ENCODE peak calls at places on chromosomes 7 and 10, in six cellular contexts. H, G, D, L, M and S are unnamed samples.

GRCh38 chr10:44992070-44992731 is 8.5 kb upstream of the ZNF22 start:
- DNase-seq in H (no peak), G (no peak), D (no peak), L (peak), M (no peak), S (peak)

GRCh38 chr7:116293139-116293538 is 82.8 kb downstream of the TES start:
- DNase-seq in H (no peak), G (no peak), D (no peak), L (no peak), M (no peak), S (no peak)

GRCh38 chr10:37732685-37733084 is 124.7 kb downstream of the ZNF248 start:
- DNase-seq in H (no peak), G (no peak), D (no peak), L (no peak), M (no peak), S (no peak)

GRCh38 chr10:98467506-98468318 is 21.0 kb upstream of the HPS1 start:
- DNase-seq in H (peak), G (peak), D (peak), L (peak), M (peak), S (peak)

GRCh38 chr10:122510326-122510725 is 49.0 kb downstream of the HTRA1 start:
- DNase-seq in H (no peak), G (no peak), D (peak), L (no peak), M (no peak), S (no peak)

GRCh38 chr7:84624927-84625326 is 430.3 kb upstream of the SEMA3A start:
- DNase-seq in H (no peak), G (no peak), D (no peak), L (no peak), M (no peak), S (no peak)

GRCh38 chr7:72435913-72436480 is 23.9 kb upstream of the CALN1 start:
- DNase-seq in H (no peak), G (no peak), D (no peak), L (no peak), M (no peak), S (no peak)

GRCh38 chr7:29609162-29610030 is 45.8 kb downstream of the PRR15 start:
- DNase-seq in H (peak), G (peak), D (peak), L (no peak), M (no peak), S (peak)

GRCh38 chr10:61452655-61453641 is at the start of gene TMEM26:
- DNase-seq in H (peak), G (peak), D (peak), L (peak), M (peak), S (no peak)

GRCh38 chr10:98848361-98848760 is 387.3 kb downstream of the HPSE2 start:
- DNase-seq in H (no peak), G (no peak), D (peak), L (no peak), M (no peak), S (no peak)

GRCh38 chr10:123748711-123749110 is 82.6 kb downstream of the GPR26 start:
- DNase-seq in H (no peak), G (no peak), D (no peak), L (no peak), M (no peak), S (no peak)

GRCh38 chr7:139774376-139774775 is 3.4 kb downstream of the HIPK2 start:
- DNase-seq in H (no peak), G (no peak), D (no peak), L (no peak), M (no peak), S (no peak)

GRCh38 chr7:63080406-63080805 is 918.2 kb upstream of the ZNF722 start:
- DNase-seq in H (no peak), G (no peak), D (no peak), L (no peak), M (no peak), S (peak)

GRCh38 chr7:55019329-55019690 is 493 bp downstream of the EGFR start:
- DNase-seq in H (peak), G (peak), D (peak), L (peak), M (no peak), S (peak)

GRCh38 chr10:348456-348855 is 213.2 kb downstream of the ZMYND11 start:
- DNase-seq in H (no peak), G (no peak), D (no peak), L (no peak), M (no peak), S (no peak)

GRCh38 chr10:82722273-82722672 is 847.3 kb downstream of the NRG3 start:
- DNase-seq in H (no peak), G (no peak), D (no peak), L (no peak), M (no peak), S (no peak)

GRCh38 chr7:42495251-42495650 is 258.2 kb upstream of the GLI3 start:
- DNase-seq in H (no peak), G (no peak), D (no peak), L (no peak), M (no peak), S (no peak)

GRCh38 chr10:6505300-6505699 is 74.8 kb downstream of the PRKCQ start:
- DNase-seq in H (no peak), G (no peak), D (no peak), L (no peak), M (no peak), S (no peak)

GRCh38 chr7:22559829-22560489 is 60.0 kb upstream of the STEAP1B start:
- DNase-seq in H (peak), G (peak), D (peak), L (no peak), M (no peak), S (peak)

GRCh38 chr10:94011296-94011695 is 17.6 kb downstream of the PLCE1 start:
- DNase-seq in H (no peak), G (no peak), D (no peak), L (no peak), M (no peak), S (no peak)

GRCh38 chr10:120394446-120394845 is 62.6 kb upstream of the PLPP4 start:
- DNase-seq in H (peak), G (no peak), D (no peak), L (no peak), M (no peak), S (no peak)

GRCh38 chr10:3787001-3787400 is 2.0 kb upstream of the KLF6 start:
- DNase-seq in H (peak), G (no peak), D (no peak), L (no peak), M (no peak), S (no peak)

GRCh38 chr7:139875821-139876241 is 46.8 kb downstream of the TBXAS1 start:
- DNase-seq in H (peak), G (no peak), D (no peak), L (no peak), M (no peak), S (no peak)

GRCh38 chr10:49368256-49368655 is 27.6 kb downstream of the DRGX start:
- DNase-seq in H (no peak), G (no peak), D (no peak), L (no peak), M (no peak), S (no peak)

GRCh38 chr10:73886085-73886529 is 11.8 kb upstream of the CAMK2G start:
- DNase-seq in H (peak), G (peak), D (peak), L (peak), M (no peak), S (no peak)

GRCh38 chr7:99563650-99564049 is 5.2 kb downstream of the ZNF655 start:
- DNase-seq in H (no peak), G (no peak), D (no peak), L (no peak), M (no peak), S (no peak)

GRCh38 chr10:128472196-128472595 is 346.0 kb upstream of the MKI67 start:
- DNase-seq in H (no peak), G (no peak), D (no peak), L (no peak), M (no peak), S (no peak)

GRCh38 chr10:86711237-86711956 is 43.1 kb downstream of the LDB3 start:
- DNase-seq in H (peak), G (peak), D (peak), L (peak), M (peak), S (peak)

GRCh38 chr7:66529889-66530615 is 98.6 kb upstream of the KCTD7 start:
- DNase-seq in H (no peak), G (no peak), D (peak), L (no peak), M (no peak), S (no peak)

GRCh38 chr7:45650404-45651055 is 76.4 kb downstream of the ADCY1 start:
- DNase-seq in H (no peak), G (no peak), D (no peak), L (no peak), M (no peak), S (no peak)

GRCh38 chr7:8597565-8597964 is 164.2 kb downstream of the NXPH1 start:
- DNase-seq in H (no peak), G (no peak), D (no peak), L (no peak), M (no peak), S (no peak)
- TF ChIP-seq POLR2AphosphoS5 in H (no peak), G (no peak), D (no peak), L (no peak), M (no peak), S (no peak)

GRCh38 chr10:101568054-101568745 is 19.9 kb downstream of the POLL start:
- DNase-seq in H (no peak), G (no peak), D (no peak), L (no peak), M (no peak), S (no peak)

GRCh38 chr10:101565370-101565900 is 22.6 kb downstream of the POLL start:
- DNase-seq in H (no peak), G (no peak), D (no peak), L (no peak), M (no peak), S (no peak)

GRCh38 chr10:101565936-101566332 is 22.1 kb downstream of the POLL start:
- DNase-seq in H (no peak), G (no peak), D (no peak), L (no peak), M (no peak), S (no peak)

GRCh38 chr10:101567165-101568006 is 20.7 kb downstream of the POLL start:
- DNase-seq in H (no peak), G (no peak), D (peak), L (no peak), M (no peak), S (no peak)

DNA sequence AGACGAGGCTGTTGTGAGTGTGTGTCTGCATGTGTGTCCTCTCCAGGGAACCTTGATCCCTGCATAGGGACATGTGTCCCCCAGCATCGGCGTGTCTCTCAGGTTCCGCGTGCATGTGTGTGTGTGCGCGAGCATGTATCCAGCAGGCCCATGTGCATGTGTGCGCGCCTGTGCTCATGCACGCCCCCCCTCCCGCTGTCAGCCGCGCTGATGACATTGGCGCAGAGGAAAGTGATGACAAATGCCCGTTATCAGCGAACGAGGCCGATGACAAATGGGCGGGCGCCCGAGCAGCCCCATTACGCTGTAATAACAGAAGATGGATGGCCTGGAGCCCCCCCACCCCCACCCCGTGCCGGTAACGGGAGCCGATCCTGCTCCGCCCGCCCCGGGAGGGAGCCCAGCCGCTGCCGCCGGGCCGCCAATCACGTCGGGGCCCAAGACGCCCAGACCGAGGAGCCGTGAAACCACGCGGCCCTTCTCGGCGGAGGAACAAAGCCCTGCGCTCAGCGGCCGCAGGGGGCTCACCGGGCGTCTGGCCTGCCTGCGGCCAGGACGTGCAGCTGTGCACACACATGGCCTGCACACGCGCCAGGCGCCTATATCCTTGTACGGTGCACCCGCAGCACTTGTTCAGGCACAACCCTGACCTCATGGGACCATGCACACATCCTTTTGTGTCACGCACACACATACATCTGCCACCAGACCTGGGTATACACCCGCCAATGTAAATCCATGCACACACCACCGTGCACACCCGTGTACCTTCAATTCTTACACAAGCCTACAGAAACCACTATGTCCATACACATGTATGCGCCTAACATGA is 21.5 kb downstream of the POLL start:
- DNase-seq in H (peak), G (no peak), D (peak), L (no peak), M (no peak), S (no peak)
- TF ChIP-seq POLR2AphosphoS5 in H (no peak), G (no peak), D (no peak), L (no peak), M (no peak), S (no peak)

DNA sequence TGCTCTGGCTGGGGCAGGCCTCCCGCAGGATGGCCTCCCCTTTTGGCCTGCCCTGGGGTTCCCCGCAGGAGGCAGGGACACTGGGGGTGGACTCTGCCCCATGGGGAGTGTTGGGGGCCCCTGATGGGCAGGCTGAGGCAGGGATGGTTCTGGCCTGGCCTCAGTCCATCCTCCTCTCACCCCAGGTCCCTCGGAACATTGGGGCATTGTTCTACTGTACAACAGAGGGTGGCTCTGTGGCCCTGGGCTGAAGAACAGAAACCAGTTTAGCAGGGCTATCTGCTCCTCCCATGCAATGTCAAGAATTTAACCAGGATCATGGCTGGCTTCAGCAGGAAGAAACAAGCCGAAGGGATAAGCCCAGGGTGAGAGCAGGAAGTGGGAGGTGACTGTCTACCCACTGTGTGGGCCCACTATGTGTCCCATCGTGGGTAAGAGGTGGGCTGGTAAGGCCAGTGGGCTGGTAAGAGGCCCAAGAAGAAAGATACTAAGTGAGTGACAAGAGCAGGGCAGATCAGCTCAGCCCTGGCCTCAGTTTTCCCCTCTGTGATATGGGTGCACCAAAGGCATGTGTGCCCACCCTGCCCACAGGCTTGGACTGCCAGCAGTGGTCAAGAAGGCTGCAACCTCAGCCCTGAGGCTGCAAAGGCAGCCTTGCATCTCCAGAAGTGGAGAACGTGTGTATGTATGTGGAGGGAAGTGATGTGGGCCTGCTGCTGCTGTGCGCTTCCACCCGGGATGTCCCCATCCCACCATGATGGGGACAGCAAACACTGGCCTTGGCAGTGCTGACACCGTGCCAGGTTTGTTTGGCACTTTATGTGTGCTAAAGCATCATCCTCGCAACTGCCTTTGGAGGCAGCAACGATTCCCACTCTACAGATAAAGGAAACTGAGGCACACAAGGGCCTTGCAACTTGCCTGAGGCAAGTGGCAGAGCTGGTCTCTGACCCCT is 138.9 kb downstream of the SH3PXD2A start:
- DNase-seq in H (no peak), G (no peak), D (peak), L (no peak), M (no peak), S (no peak)
- TF ChIP-seq POLR2AphosphoS5 in H (no peak), G (no peak), D (no peak), L (peak), M (no peak), S (no peak)

DNA sequence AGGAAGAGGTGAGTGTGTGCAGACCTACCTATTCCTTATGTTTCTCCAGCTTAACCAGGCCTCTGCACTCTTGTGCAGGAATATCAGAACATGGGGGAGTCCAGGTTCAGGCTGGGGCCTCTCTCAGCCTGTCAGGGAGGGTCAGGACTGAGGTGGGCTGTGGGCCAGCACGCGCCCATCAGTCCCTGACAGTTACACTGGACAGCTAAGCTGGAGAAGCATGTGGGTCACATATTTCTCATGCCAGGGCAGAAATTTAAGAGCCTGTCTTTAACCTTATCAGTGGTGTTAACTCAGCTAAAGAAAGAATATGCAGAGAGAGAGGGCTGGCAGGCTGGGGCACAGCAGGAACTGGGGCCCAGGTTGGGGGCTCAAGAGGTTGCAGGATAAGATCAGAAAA is 8.7 kb upstream of the POLD2 start:
- DNase-seq in H (no peak), G (no peak), D (no peak), L (no peak), M (no peak), S (no peak)
- TF ChIP-seq POLR2AphosphoS5 in H (no peak), G (no peak), D (no peak), L (no peak), M (no peak), S (no peak)

GRCh38 chr10:70254795-70255328 is 21.6 kb upstream of the PPA1 start:
- DNase-seq in H (no peak), G (no peak), D (no peak), L (no peak), M (no peak), S (no peak)
- TF ChIP-seq POLR2AphosphoS5 in H (no peak), G (no peak), D (no peak), L (no peak), M (no peak), S (no peak)

DNA sequence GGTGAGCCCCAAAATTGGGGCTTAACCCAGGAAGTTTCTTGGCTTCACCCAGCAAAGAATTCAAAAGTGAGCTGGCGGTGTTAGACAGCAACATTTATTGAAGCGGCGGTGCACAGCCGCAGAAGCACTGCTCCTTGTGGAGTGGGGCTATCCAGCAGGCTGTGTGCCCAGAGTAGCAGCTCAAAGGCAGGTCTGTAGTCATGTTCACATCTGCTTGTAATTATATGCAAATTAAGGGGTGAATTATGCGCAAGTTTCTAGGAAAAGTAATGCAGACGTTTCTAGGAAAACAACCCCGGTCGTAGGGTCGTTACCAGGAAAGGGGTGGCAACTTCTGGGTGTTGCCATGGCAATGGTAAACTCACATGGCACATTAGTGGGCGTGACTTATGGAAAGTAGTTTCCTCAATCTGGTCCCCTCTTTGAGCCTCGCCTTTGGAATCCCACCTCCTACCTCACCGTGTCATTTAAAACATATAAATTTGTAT is 13.7 kb upstream of the KBTBD2 start:
- DNase-seq in H (peak), G (peak), D (peak), L (peak), M (no peak), S (no peak)
- TF ChIP-seq POLR2AphosphoS5 in H (no peak), G (no peak), D (no peak), L (no peak), M (no peak), S (no peak)

GRCh38 chr10:14837756-14838581 is at the start of the genes CDNF, HSPA14 and MSANTD7:
- DNase-seq in H (peak), G (peak), D (peak), L (peak), M (peak), S (peak)
- TF ChIP-seq POLR2AphosphoS5 in H (peak), G (peak), D (peak), L (peak), M (peak), S (peak)

GRCh38 chr7:24115661-24116060 is 168.3 kb upstream of the NPY start:
- DNase-seq in H (no peak), G (no peak), D (no peak), L (no peak), M (no peak), S (no peak)
- TF ChIP-seq POLR2AphosphoS5 in H (no peak), G (no peak), D (no peak), L (no peak), M (no peak), S (no peak)